ENCODE peak calls at places on chromosome 13, in seven cellular contexts. G, L, N, E, M, F and C are unnamed samples.
A peak's percentile ranks its signal among the peaks of the same experiment; 100 is the strongest.

GRCh38 chr13:50910483-50910805 is 853 bp downstream of the RNASEH2B start:
- DNase-seq in G (no peak), F (no peak), L (no peak), E (peak; percentile 36), M (no peak), N (peak; percentile 29), C (peak; percentile 49)

GRCh38 chr13:23786607-23787006 is 102.6 kb downstream of the MIPEP start:
- DNase-seq in L (no peak), G (no peak), F (no peak), E (no peak), N (no peak), M (no peak), C (no peak)

GRCh38 chr13:87052731-87053130 is 618.4 kb upstream of the SLITRK5 start:
- DNase-seq in L (no peak), F (no peak), E (no peak), G (no peak), N (no peak), M (no peak), C (peak; percentile 26)

GRCh38 chr13:99971576-99972189 is at the start of gene ZIC5:
- DNase-seq in G (no peak), E (peak; percentile 86), M (no peak), L (no peak), F (no peak), N (no peak), C (no peak)

GRCh38 chr13:98307744-98308524 is 130.9 kb upstream of the RNF113B start:
- DNase-seq in E (no peak), M (no peak), L (no peak), F (no peak), G (no peak), N (no peak), C (no peak)

GRCh38 chr13:29905845-29906244 is 55.4 kb upstream of the UBL3 start:
- DNase-seq in M (no peak), N (no peak), G (no peak), E (no peak), L (no peak), F (no peak), C (peak; percentile 86)

GRCh38 chr13:30114586-30115256 is 192.6 kb downstream of the KATNAL1 start:
- DNase-seq in L (peak; percentile 92), E (peak; percentile 86), G (peak; percentile 91), N (peak; percentile 83), M (peak; percentile 91), F (peak; percentile 82), C (peak; percentile 83)

GRCh38 chr13:26280295-26280694 is 26.4 kb downstream of the CDK8 start:
- DNase-seq in F (no peak), M (no peak), N (no peak), L (no peak), G (no peak), E (no peak), C (peak; percentile 16)

GRCh38 chr13:31048521-31048920 is 113.2 kb downstream of the HSPH1 start:
- DNase-seq in F (no peak), E (no peak), N (no peak), L (no peak), G (no peak), M (no peak), C (no peak)

GRCh38 chr13:38980628-38981078 is 10.0 kb downstream of the STOML3 start:
- DNase-seq in M (no peak), E (no peak), G (no peak), F (no peak), N (peak; percentile 31), L (no peak), C (no peak)

GRCh38 chr13:98520674-98521449 is 56.0 kb downstream of the STK24 start:
- DNase-seq in E (no peak), G (no peak), N (no peak), L (no peak), M (no peak), F (no peak), C (no peak)

GRCh38 chr13:112821340-112822055 is 131.7 kb downstream of the ATP11A start:
- DNase-seq in G (no peak), L (no peak), M (no peak), F (no peak), N (no peak), E (no peak), C (no peak)

GRCh38 chr13:42567772-42568428 is 6.1 kb upstream of the TNFSF11 start:
- DNase-seq in M (no peak), N (no peak), F (no peak), G (no peak), L (no peak), E (no peak), C (no peak)

GRCh38 chr13:72953391-72953960 is 105.3 kb upstream of the KLF5 start:
- DNase-seq in N (peak; percentile 58), G (no peak), M (no peak), F (no peak), E (no peak), L (peak; percentile 81), C (peak; percentile 39)

GRCh38 chr13:93476175-93476574 is 249.6 kb downstream of the GPC6 start:
- DNase-seq in L (no peak), N (no peak), F (no peak), M (no peak), G (no peak), E (no peak), C (peak; percentile 67)